ENCODE peak calls at places on chromosomes 1 and 21, in six cellular contexts. N is fibroblast of lung, P is lung, L is tibial artery, M is mammary epithelial cell, A is cardiac muscle cell. C is an unnamed sample. For H3K4me1, the result is how much of the 10 kb centered on the place peaks cover.

GRCh38 chr1:46301406-46302090 is 1.9 kb downstream of the LRRC41 start:
- DNase-seq in N (peak), P (no peak), L (peak), M (peak), A (no peak), C (peak)

GRCh38 chr1:177952249-177952648 is 17.6 kb downstream of the SEC16B start:
- DNase-seq in N (no peak), P (no peak), L (no peak), M (no peak), A (no peak), C (no peak)

GRCh38 chr1:109935451-109935900 is 24.8 kb downstream of the CSF1 start:
- DNase-seq in N (no peak), P (peak), L (no peak), M (no peak), A (no peak), C (peak)

GRCh38 chr1:167483790-167484189 is 34.5 kb downstream of the CD247 start:
- DNase-seq in N (no peak), P (no peak), L (no peak), M (no peak), A (no peak), C (no peak)

GRCh38 chr1:13813398-13814012 is 113.5 kb downstream of the PRDM2 start:
- DNase-seq in N (no peak), P (no peak), L (no peak), M (no peak), A (peak), C (no peak)

GRCh38 chr1:204288061-204288588 is 71.6 kb downstream of the PLEKHA6 start:
- DNase-seq in N (peak), P (peak), L (peak), M (peak), A (peak), C (peak)

GRCh38 chr1:156691665-156692408 is 13.5 kb downstream of the CRABP2 start:
- DNase-seq in N (peak), P (no peak), L (no peak), M (peak), A (peak), C (no peak)

GRCh38 chr21:42257091-42257760 is 38.3 kb downstream of the ABCG1 start:
- DNase-seq in N (no peak), P (no peak), L (no peak), M (no peak), A (no peak), C (no peak)

GRCh38 chr1:93635614-93636543 is 45.8 kb downstream of the BCAR3 start:
- DNase-seq in N (peak), P (no peak), L (no peak), M (no peak), A (no peak), C (no peak)

GRCh38 chr1:198166900-198167299 is 10.1 kb downstream of the NEK7 start:
- DNase-seq in N (no peak), P (no peak), L (no peak), M (no peak), A (peak), C (no peak)

GRCh38 chr1:15932612-15933011 is 43.3 kb downstream of the ZBTB17 start:
- DNase-seq in N (no peak), P (no peak), L (no peak), M (no peak), A (no peak), C (no peak)

GRCh38 chr21:41777934-41778815 is 11.3 kb upstream of the RIPK4 start:
- DNase-seq in N (peak), P (peak), L (peak), M (peak), A (peak), C (peak)

GRCh38 chr1:162475539-162476185 is 22.0 kb upstream of the UHMK1 start:
- DNase-seq in N (no peak), P (no peak), L (no peak), M (peak), A (no peak), C (no peak)

GRCh38 chr1:157490337-157491165 is 61.8 kb downstream of the FCRL5 start:
- DNase-seq in N (peak), P (peak), L (peak), M (peak), A (peak), C (peak)

GRCh38 chr1:17587693-17588047 is 48.2 kb downstream of the ARHGEF10L start:
- DNase-seq in N (peak), P (no peak), L (no peak), M (peak), A (peak), C (no peak)

GRCh38 chr1:113976609-113977278 is 2.5 kb upstream of the OLFML3 start:
- DNase-seq in N (peak), P (no peak), L (peak), M (no peak), A (peak), C (no peak)

GRCh38 chr21:44337428-44337827 is 1.8 kb downstream of the CFAP410 start:
- DNase-seq in N (no peak), P (no peak), L (no peak), M (no peak), A (no peak), C (no peak)

GRCh38 chr1:212792396-212792908 is 758 bp downstream of the TATDN3 start:
- DNase-seq in N (no peak), P (no peak), L (no peak), M (no peak), A (no peak), C (no peak)
- H3K4me1 ChIP-seq in N (under half), P (under half), L (under half), M (under half), A (under half), C (under half)

DNA sequence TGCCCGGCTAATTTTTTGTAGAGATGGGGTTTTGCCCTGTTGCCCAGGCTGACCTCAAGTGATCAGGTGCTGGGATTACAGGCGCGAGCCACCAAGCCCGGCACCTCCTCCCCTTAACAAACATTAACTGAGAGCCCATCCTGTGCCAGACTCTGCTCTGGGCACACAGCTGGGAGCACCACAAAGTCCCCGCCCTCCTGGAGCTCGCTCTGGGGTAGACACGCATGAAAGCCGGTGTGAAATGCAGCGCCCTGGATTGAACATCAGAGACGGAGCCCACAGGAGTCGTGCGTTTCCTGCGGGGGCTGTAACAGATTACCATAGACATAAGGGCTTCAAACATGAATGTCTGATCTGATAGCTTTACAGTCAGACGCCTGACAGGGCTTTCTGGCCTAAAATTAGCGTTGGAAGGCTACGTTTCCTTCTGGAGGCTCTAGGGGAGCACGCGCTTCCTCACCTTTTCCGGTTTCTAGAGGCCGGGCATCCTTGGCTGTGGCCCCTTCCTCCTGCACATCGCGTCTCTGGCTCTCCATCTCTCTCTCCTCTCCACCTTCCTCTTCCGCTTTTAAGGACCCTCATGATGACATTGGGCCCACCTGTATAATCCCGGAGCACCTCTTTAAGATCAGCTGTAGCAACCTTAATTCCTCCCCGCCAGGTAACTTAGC is 14.4 kb downstream of the SLC27A3 start:
- DNase-seq in N (no peak), P (no peak), L (no peak), M (no peak), A (no peak), C (no peak)
- H3K27ac ChIP-seq in N (peak), P (peak), L (peak), M (no peak), A (no peak), C (peak)

DNA sequence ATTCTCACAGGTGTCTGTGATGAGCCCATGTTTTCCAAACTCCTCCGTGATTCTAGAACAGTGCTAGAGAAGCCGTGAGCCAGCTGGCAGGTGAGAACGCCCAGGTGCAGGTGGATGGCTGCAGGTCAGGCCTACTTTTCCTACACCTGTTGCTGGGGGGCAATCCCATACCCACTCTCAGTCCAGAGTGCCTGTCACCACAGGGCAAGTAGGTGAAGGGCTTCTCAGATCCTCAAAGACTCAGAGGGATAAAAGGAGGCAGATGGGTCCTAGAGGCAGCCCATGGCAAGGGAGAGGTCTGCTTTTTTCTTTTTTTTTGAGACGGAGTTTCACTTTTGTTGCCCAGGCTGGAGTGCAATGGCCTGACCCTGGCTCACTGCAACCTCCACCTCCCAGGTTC is 50.7 kb upstream of the H6PD start:
- DNase-seq in N (no peak), P (no peak), L (no peak), M (no peak), A (no peak), C (no peak)
- H3K4me3 ChIP-seq in N (peak), P (no peak), L (no peak), M (no peak), A (no peak), C (no peak)

GRCh38 chr1:207833956-207834660 is 76.8 kb downstream of the CD34 start:
- DNase-seq in N (no peak), P (no peak), L (no peak), M (no peak), A (no peak), C (no peak)
- H3K4me1 ChIP-seq in N (under half), P (under half), L (under half), M (under half), A (under half), C (under half)

GRCh38 chr1:86994061-86994460 is 79.6 kb downstream of the HS2ST1 start:
- DNase-seq in N (no peak), P (no peak), L (no peak), M (no peak), A (no peak), C (no peak)

GRCh38 chr1:86990826-86991225 is 76.4 kb downstream of the HS2ST1 start:
- DNase-seq in N (no peak), P (no peak), L (no peak), M (no peak), A (no peak), C (no peak)

GRCh38 chr1:86993269-86993985 is 79.0 kb downstream of the HS2ST1 start:
- DNase-seq in N (peak), P (no peak), L (no peak), M (no peak), A (no peak), C (no peak)

GRCh38 chr1:86991549-86992186 is 77.2 kb downstream of the HS2ST1 start:
- DNase-seq in N (no peak), P (no peak), L (no peak), M (no peak), A (no peak), C (no peak)

DNA sequence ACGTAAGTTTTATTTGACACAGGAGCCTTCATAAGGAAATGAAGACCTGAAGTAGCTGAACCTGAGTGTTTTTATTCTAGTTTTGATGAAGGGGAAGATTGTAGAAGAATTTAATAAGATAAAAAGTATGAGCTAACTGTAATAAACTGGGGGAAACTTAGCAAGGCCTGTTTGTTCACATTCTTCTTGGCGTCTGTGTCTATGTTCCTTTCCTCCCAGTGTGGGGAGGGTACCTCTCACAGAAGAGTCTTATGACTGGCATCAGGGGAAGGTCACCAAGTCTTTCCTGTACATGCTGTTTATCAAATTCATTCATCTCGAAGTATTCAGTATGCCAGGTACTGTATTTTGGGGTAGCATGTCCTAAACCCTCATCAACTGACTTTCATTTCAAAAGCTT is 78.4 kb downstream of the HS2ST1 start:
- DNase-seq in N (no peak), P (no peak), L (no peak), M (no peak), A (no peak), C (no peak)
- H3K27ac ChIP-seq in N (no peak), P (no peak), L (no peak), M (no peak), A (no peak), C (no peak)

DNA sequence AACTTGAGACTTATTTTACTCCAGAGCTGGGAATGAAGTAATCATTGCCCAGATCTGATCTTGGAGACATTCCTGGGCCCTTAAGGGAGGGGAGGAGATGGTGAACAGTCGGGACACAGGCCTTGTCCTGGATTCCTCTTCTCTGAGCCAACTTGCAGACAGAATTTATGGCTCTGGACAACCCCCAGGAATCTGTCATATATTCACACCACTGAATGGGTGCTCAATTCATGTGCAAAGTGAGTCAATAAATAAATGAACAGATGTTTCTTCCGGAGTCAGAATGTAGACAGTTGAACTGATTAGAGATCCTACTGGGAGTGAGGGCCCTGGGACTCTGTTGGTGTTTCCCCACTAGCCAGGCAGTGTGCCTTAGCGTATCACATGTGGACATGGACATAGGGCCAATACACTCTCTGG is 2.6 kb downstream of the TUFT1 start:
- DNase-seq in N (peak), P (no peak), L (no peak), M (peak), A (no peak), C (peak)
- H3K4me3 ChIP-seq in N (no peak), P (no peak), L (no peak), M (no peak), A (no peak), C (no peak)

DNA sequence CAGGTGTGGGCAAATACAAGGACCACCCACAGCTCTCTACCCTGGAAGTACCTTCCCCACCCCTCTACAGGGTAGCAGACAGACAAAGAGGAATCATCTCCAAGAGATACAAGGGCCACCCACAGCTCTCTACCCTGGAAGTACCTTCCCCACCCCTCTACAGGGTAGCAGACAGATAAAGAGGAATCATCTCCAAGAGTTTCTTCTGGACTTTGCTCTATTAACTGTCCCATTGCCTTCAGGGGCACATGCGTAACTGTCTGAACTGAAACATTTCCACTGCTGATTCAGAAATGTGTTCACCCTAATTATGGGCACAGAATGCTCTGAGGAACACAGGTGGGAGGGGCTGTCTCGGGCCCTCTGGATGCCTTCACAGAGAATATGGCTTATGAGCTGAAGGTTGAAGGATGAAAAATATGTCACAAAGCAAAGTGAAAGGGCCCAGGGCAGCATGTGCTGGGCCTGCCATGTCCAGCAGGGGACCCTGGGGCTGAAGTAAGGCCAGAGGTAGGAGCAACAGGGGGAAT is 43.9 kb downstream of the ZNF281 start:
- DNase-seq in N (no peak), P (no peak), L (no peak), M (no peak), A (no peak), C (no peak)
- H3K4me1 ChIP-seq in N (under half), P (under half), L (under half), M (under half), A (under half), C (under half)

DNA sequence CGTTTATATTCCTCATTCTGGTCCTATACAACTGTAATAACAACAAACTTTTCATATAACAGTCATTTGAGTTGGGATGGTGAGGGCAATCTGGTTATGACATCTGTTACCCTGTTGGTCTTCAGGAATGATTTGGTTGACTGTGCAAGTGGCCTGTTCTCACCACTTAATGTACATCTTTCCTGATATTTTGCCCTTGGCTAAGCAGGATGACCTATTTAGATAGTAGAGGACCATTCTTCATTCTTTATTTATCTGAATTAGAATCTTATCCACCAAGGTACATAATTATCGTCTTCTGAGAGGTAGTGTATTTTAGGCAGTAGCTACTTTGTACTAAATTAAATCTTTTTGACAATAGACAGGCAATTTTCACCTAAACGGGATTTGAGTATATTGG is 154.3 kb downstream of the DNM3 start:
- DNase-seq in N (no peak), P (no peak), L (no peak), M (no peak), A (no peak), C (no peak)
- H3K27ac ChIP-seq in N (no peak), P (no peak), L (no peak), M (no peak), A (no peak), C (no peak)

C was measured in small intestine.